ENCODE peak calls at places on chromosomes 12 and 14, in six cellular contexts. One of them, this sample, is unnamed.

GRCh38 chr12:2395352-2395977 is 342.7 kb downstream of the CACNA1C start:
- DNase-seq in GM12892: no peak
- DNase-seq in H1: peak
- DNase-seq in K562: peak
- DNase-seq in GM12878: no peak
- DNase-seq in HepG2: peak
- DNase-seq in this sample: peak

GRCh38 chr14:49767473-49768300 is at the start of gene KLHDC2:
- DNase-seq in GM12892: peak
- DNase-seq in H1: peak
- DNase-seq in K562: peak
- DNase-seq in GM12878: no peak
- DNase-seq in HepG2: peak
- DNase-seq in this sample: peak

GRCh38 chr12:52389313-52390207 is 4.1 kb upstream of the KRT84 start:
- DNase-seq in GM12892: no peak
- DNase-seq in H1: no peak
- DNase-seq in K562: no peak
- DNase-seq in GM12878: no peak
- DNase-seq in HepG2: no peak
- DNase-seq in this sample: no peak

GRCh38 chr12:98424726-98425401 is 90.5 kb upstream of the TMPO start:
- DNase-seq in GM12892: no peak
- DNase-seq in H1: no peak
- DNase-seq in K562: peak
- DNase-seq in GM12878: no peak
- DNase-seq in HepG2: peak
- DNase-seq in this sample: peak

GRCh38 chr14:68981124-68981523 is 2.0 kb upstream of the ACTN1 start:
- DNase-seq in GM12892: no peak
- DNase-seq in H1: no peak
- DNase-seq in K562: no peak
- DNase-seq in GM12878: no peak
- DNase-seq in HepG2: no peak
- DNase-seq in this sample: no peak

GRCh38 chr12:5295151-5295550 is 136.8 kb upstream of the NTF3 start:
- DNase-seq in GM12892: no peak
- DNase-seq in H1: no peak
- DNase-seq in K562: no peak
- DNase-seq in GM12878: no peak
- DNase-seq in HepG2: no peak
- DNase-seq in this sample: no peak

GRCh38 chr12:97300431-97300830 is 162.2 kb upstream of the RMST start:
- DNase-seq in GM12892: no peak
- DNase-seq in H1: no peak
- DNase-seq in K562: no peak
- DNase-seq in GM12878: no peak
- DNase-seq in HepG2: no peak
- DNase-seq in this sample: no peak

GRCh38 chr12:102054345-102054744 is 7.4 kb downstream of the WASHC3 start:
- DNase-seq in GM12892: no peak
- DNase-seq in H1: no peak
- DNase-seq in K562: no peak
- DNase-seq in GM12878: no peak
- DNase-seq in HepG2: no peak
- DNase-seq in this sample: no peak

GRCh38 chr14:69712637-69713088 is 54.3 kb upstream of the SRSF5 start:
- DNase-seq in GM12892: no peak
- DNase-seq in H1: peak
- DNase-seq in K562: no peak
- DNase-seq in GM12878: no peak
- DNase-seq in HepG2: no peak
- DNase-seq in this sample: no peak

GRCh38 chr12:120759591-120760348 is 34.1 kb downstream of the ACADS start:
- DNase-seq in GM12892: no peak
- DNase-seq in H1: no peak
- DNase-seq in K562: no peak
- DNase-seq in GM12878: no peak
- DNase-seq in HepG2: no peak
- DNase-seq in this sample: no peak

GRCh38 chr12:124391340-124392261 is 96.7 kb downstream of the RFLNA start:
- DNase-seq in GM12892: peak
- DNase-seq in H1: no peak
- DNase-seq in K562: no peak
- DNase-seq in GM12878: peak
- DNase-seq in HepG2: no peak
- DNase-seq in this sample: peak

GRCh38 chr12:105092336-105092735 is 8.1 kb upstream of the ALDH1L2 start:
- DNase-seq in GM12892: no peak
- DNase-seq in H1: peak
- DNase-seq in K562: no peak
- DNase-seq in GM12878: no peak
- DNase-seq in HepG2: no peak
- DNase-seq in this sample: no peak

GRCh38 chr12:1533205-1533601 is 61.2 kb downstream of the FBXL14 start:
- DNase-seq in GM12892: no peak
- DNase-seq in H1: no peak
- DNase-seq in K562: peak
- DNase-seq in GM12878: peak
- DNase-seq in HepG2: no peak
- DNase-seq in this sample: peak

GRCh38 chr14:69424139-69424923 is 25.8 kb downstream of the SLC39A9 start:
- DNase-seq in GM12892: no peak
- DNase-seq in H1: no peak
- DNase-seq in K562: no peak
- DNase-seq in GM12878: no peak
- DNase-seq in HepG2: peak
- DNase-seq in this sample: no peak

GRCh38 chr12:68336754-68337343 is 4.7 kb upstream of the MDM1 start:
- DNase-seq in GM12892: no peak
- DNase-seq in H1: no peak
- DNase-seq in K562: no peak
- DNase-seq in GM12878: no peak
- DNase-seq in HepG2: no peak
- DNase-seq in this sample: no peak

GRCh38 chr14:30655658-30656057 is 33.5 kb downstream of the SCFD1 start:
- DNase-seq in GM12892: no peak
- DNase-seq in H1: no peak
- DNase-seq in K562: no peak
- DNase-seq in GM12878: no peak
- DNase-seq in HepG2: no peak
- DNase-seq in this sample: no peak

GRCh38 chr14:75273272-75274044 is 5.2 kb upstream of the FOS start:
- DNase-seq in GM12892: no peak
- DNase-seq in H1: no peak
- DNase-seq in K562: no peak
- DNase-seq in GM12878: no peak
- DNase-seq in HepG2: no peak
- DNase-seq in this sample: no peak

GRCh38 chr12:113862570-113863454 is 103.3 kb downstream of the RBM19 start:
- DNase-seq in GM12892: no peak
- DNase-seq in H1: no peak
- DNase-seq in K562: no peak
- DNase-seq in GM12878: peak
- DNase-seq in HepG2: no peak
- DNase-seq in this sample: no peak

GRCh38 chr14:75578786-75579781 is 664 bp downstream of the FLVCR2 start:
- DNase-seq in GM12892: no peak
- DNase-seq in H1: no peak
- DNase-seq in K562: no peak
- DNase-seq in GM12878: no peak
- DNase-seq in HepG2: peak
- DNase-seq in this sample: no peak

GRCh38 chr12:6281081-6281809 is 29.2 kb upstream of the PLEKHG6 start:
- DNase-seq in GM12892: no peak
- DNase-seq in H1: no peak
- DNase-seq in K562: no peak
- DNase-seq in GM12878: no peak
- DNase-seq in HepG2: no peak
- DNase-seq in this sample: no peak

GRCh38 chr12:121038861-121039654 is at the start of gene OASL:
- DNase-seq in GM12892: peak
- DNase-seq in H1: no peak
- DNase-seq in K562: no peak
- DNase-seq in GM12878: peak
- DNase-seq in HepG2: no peak
- DNase-seq in this sample: peak

GRCh38 chr14:77040059-77040308 is 11.5 kb upstream of the IRF2BPL start:
- DNase-seq in GM12892: no peak
- DNase-seq in H1: no peak
- DNase-seq in K562: no peak
- DNase-seq in GM12878: no peak
- DNase-seq in HepG2: no peak
- DNase-seq in this sample: no peak

GRCh38 chr14:82999802-83000201 is 1466.1 kb upstream of the SEL1L start:
- DNase-seq in GM12892: no peak
- DNase-seq in H1: no peak
- DNase-seq in K562: no peak
- DNase-seq in GM12878: no peak
- DNase-seq in HepG2: no peak
- DNase-seq in this sample: no peak

GRCh38 chr14:20346713-20347112 is 3.3 kb downstream of the PARP2 start:
- DNase-seq in GM12892: no peak
- DNase-seq in H1: no peak
- DNase-seq in K562: no peak
- DNase-seq in GM12878: no peak
- DNase-seq in HepG2: no peak
- DNase-seq in this sample: no peak

GRCh38 chr14:20343855-20344205 is 395 bp downstream of the PARP2 start:
- DNase-seq in GM12892: no peak
- DNase-seq in H1: no peak
- DNase-seq in K562: no peak
- DNase-seq in GM12878: no peak
- DNase-seq in HepG2: no peak
- DNase-seq in this sample: no peak

GRCh38 chr14:20347747-20348146 is 4.3 kb downstream of the PARP2 start:
- DNase-seq in GM12892: no peak
- DNase-seq in H1: no peak
- DNase-seq in K562: no peak
- DNase-seq in GM12878: no peak
- DNase-seq in HepG2: peak
- DNase-seq in this sample: no peak

GRCh38 chr14:20345366-20345765 is 1.9 kb downstream of the PARP2 start:
- DNase-seq in GM12892: no peak
- DNase-seq in H1: no peak
- DNase-seq in K562: no peak
- DNase-seq in GM12878: no peak
- DNase-seq in HepG2: no peak
- DNase-seq in this sample: no peak

DNA sequence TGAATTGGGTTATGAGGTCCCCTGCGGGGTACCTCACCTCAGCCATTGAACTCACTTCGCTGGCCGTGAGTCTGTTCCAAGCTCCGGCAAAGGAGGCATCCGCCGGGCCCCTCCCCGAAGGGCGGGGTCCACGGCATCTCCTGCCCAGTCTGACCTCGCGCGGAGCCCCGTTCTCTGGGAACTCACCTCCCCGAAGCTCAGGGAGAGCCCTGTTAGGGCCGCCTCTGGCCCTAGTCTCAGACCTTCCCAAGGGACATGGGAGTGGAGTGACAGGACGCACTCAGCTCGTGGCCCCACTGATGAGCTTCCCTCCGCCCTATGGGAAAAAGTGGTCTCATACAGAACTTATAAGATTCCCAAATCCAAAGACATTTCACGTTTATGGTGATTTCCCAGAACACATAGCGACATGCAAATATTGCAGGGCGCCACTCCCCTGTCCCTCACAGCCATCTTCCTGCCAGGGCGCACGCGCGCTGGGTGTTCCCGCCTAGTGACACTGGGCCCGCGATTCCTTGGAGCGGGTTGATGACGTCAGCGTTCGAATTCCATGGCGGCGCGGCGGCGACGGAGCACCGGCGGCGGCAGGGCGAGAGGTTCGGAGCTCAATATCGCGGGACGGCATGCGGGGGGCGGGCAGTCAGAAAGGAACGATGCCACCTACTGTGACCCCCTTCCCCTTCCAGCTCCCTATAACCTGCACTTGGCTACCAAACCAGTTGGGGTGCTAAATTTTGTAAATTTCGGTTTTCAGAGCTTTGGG is at the start of gene PARP2:
- DNase-seq in GM12892: peak
- DNase-seq in H1: peak
- DNase-seq in K562: peak
- DNase-seq in GM12878: peak
- DNase-seq in HepG2: peak
- DNase-seq in this sample: peak
- TF ChIP-seq POLR2A in GM12892: peak
- TF ChIP-seq POLR2A in H1: peak
- TF ChIP-seq POLR2A in K562: peak
- TF ChIP-seq POLR2A in GM12878: peak
- TF ChIP-seq POLR2A in HepG2: peak
- TF ChIP-seq POLR2A in this sample: peak

DNA sequence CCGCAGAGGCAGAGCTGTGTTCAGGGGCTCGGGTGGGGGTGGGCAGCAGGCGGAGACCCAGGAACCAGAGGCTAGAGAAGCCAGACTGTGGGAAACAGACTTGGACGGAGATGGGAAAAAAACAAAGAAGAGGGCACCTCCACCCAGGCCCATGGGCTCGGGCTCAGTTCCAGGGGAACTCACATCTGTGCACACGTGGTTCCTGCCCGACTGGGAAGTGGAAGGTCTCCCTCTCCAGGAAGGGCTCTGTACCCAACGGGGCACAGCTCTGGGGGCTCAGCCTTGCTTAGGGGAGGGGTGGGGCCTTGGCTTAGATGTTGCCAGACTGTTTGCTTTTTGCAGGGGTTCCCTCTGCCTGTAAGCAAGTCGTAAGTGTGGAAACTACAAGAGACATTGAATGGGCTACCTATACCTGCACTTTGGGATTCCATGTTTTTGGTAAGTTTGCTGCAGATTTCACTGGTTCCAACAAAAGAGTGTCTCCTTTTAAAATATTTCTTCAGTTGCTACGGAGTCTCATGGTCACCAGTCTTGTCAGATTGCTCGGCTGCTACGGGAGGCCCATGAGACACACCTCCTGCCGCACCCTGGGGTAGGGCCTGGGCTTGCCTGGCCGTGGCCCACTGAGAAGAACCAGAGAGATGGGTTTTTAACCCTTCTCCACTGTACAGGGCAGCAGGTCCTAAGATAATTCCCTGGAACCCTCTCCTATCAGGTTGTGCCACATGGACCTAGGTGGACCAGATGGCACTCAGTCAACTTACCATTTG is 127.6 kb upstream of the EVL start:
- DNase-seq in GM12892: no peak
- DNase-seq in H1: no peak
- DNase-seq in K562: no peak
- DNase-seq in GM12878: no peak
- DNase-seq in HepG2: no peak
- DNase-seq in this sample: no peak
- TF ChIP-seq TAF1 in GM12892: no peak
- TF ChIP-seq TAF1 in H1: no peak
- TF ChIP-seq TAF1 in K562: no peak
- TF ChIP-seq TAF1 in GM12878: no peak
- TF ChIP-seq TAF1 in HepG2: no peak
- TF ChIP-seq TAF1 in this sample: no peak

GRCh38 chr14:22691171-22691570 is 47.0 kb upstream of the OR6J1 start:
- DNase-seq in GM12892: no peak
- DNase-seq in H1: no peak
- DNase-seq in K562: no peak
- DNase-seq in GM12878: no peak
- DNase-seq in HepG2: no peak
- DNase-seq in this sample: no peak
- TF ChIP-seq POLR2A in GM12892: no peak
- TF ChIP-seq POLR2A in H1: no peak
- TF ChIP-seq POLR2A in K562: no peak
- TF ChIP-seq POLR2A in GM12878: no peak
- TF ChIP-seq POLR2A in HepG2: no peak
- TF ChIP-seq POLR2A in this sample: no peak

GRCh38 chr12:46981627-46982026 is 97.8 kb upstream of the PCED1B start:
- DNase-seq in GM12892: no peak
- DNase-seq in H1: no peak
- DNase-seq in K562: no peak
- DNase-seq in GM12878: no peak
- DNase-seq in HepG2: no peak
- DNase-seq in this sample: no peak
- TF ChIP-seq TAF1 in GM12892: no peak
- TF ChIP-seq TAF1 in H1: no peak
- TF ChIP-seq TAF1 in K562: no peak
- TF ChIP-seq TAF1 in GM12878: no peak
- TF ChIP-seq TAF1 in HepG2: no peak
- TF ChIP-seq TAF1 in this sample: no peak

This sample was measured in GM12891.